ENCODE peak calls at places on chromosomes 4 and X, in five cellular contexts. One of them, this sample, is unnamed.

GRCh38 chr4:123346944-123347343 is 49.7 kb upstream of the SPRY1 start:
- DNase-seq in lung: no peak
- DNase-seq in NB4: no peak
- DNase-seq in lower lobe of right lung: no peak
- DNase-seq in OCI-LY7: no peak
- DNase-seq in this sample: no peak

GRCh38 chr4:10832989-10833635 is 148.5 kb upstream of the CLNK start:
- DNase-seq in lung: no peak
- DNase-seq in NB4: no peak
- DNase-seq in lower lobe of right lung: no peak
- DNase-seq in OCI-LY7: no peak
- DNase-seq in this sample: no peak

GRCh38 chr4:8143392-8144140 is 15.0 kb downstream of the ABLIM2 start:
- DNase-seq in lung: no peak
- DNase-seq in NB4: no peak
- DNase-seq in lower lobe of right lung: no peak
- DNase-seq in OCI-LY7: no peak
- DNase-seq in this sample: no peak

GRCh38 chr4:127055349-127055748 is 577.4 kb upstream of the INTU start:
- DNase-seq in lung: no peak
- DNase-seq in NB4: no peak
- DNase-seq in lower lobe of right lung: no peak
- DNase-seq in OCI-LY7: no peak
- DNase-seq in this sample: no peak

GRCh38 chr4:101221294-101221693 is 126.0 kb downstream of the PPP3CA start:
- DNase-seq in lung: no peak
- DNase-seq in NB4: no peak
- DNase-seq in lower lobe of right lung: no peak
- DNase-seq in OCI-LY7: no peak
- DNase-seq in this sample: no peak

GRCh38 chrX:118189628-118190027 is 73.0 kb upstream of the KLHL13 start:
- DNase-seq in lung: no peak
- DNase-seq in NB4: no peak
- DNase-seq in lower lobe of right lung: no peak
- DNase-seq in OCI-LY7: no peak
- DNase-seq in this sample: no peak

GRCh38 chrX:45435481-45435880 is 234.8 kb upstream of the DIPK2B start:
- DNase-seq in lung: no peak
- DNase-seq in NB4: no peak
- DNase-seq in lower lobe of right lung: no peak
- DNase-seq in OCI-LY7: no peak
- DNase-seq in this sample: no peak

GRCh38 chr4:40630335-40631021 is 814 bp upstream of the RBM47 start:
- DNase-seq in lung: peak
- DNase-seq in NB4: no peak
- DNase-seq in lower lobe of right lung: peak
- DNase-seq in OCI-LY7: peak
- DNase-seq in this sample: peak

GRCh38 chr4:140260227-140260626 is 106.2 kb upstream of the MAML3 start:
- DNase-seq in lung: no peak
- DNase-seq in NB4: no peak
- DNase-seq in lower lobe of right lung: no peak
- DNase-seq in OCI-LY7: no peak
- DNase-seq in this sample: no peak

GRCh38 chrX:74446876-74447275 is 25.6 kb downstream of the SLC16A2 start:
- DNase-seq in lung: no peak
- DNase-seq in NB4: no peak
- DNase-seq in lower lobe of right lung: no peak
- DNase-seq in OCI-LY7: no peak
- DNase-seq in this sample: no peak

GRCh38 chr4:187103351-187103750 is 379.7 kb upstream of the FAT1 start:
- DNase-seq in lung: no peak
- DNase-seq in NB4: no peak
- DNase-seq in lower lobe of right lung: no peak
- DNase-seq in OCI-LY7: peak
- DNase-seq in this sample: no peak

GRCh38 chr4:99755223-99755944 is 61.2 kb upstream of the DAPP1 start:
- DNase-seq in lung: no peak
- DNase-seq in NB4: no peak
- DNase-seq in lower lobe of right lung: no peak
- DNase-seq in OCI-LY7: no peak
- DNase-seq in this sample: no peak

GRCh38 chr4:98148856-98149255 is 5.6 kb upstream of the STPG2 start:
- DNase-seq in lung: no peak
- DNase-seq in NB4: peak
- DNase-seq in lower lobe of right lung: no peak
- DNase-seq in OCI-LY7: no peak
- DNase-seq in this sample: no peak

GRCh38 chr4:69078852-69079251 is 17.4 kb upstream of the UGT2B7 start:
- DNase-seq in lung: no peak
- DNase-seq in NB4: no peak
- DNase-seq in lower lobe of right lung: no peak
- DNase-seq in OCI-LY7: no peak
- DNase-seq in this sample: no peak

DNA sequence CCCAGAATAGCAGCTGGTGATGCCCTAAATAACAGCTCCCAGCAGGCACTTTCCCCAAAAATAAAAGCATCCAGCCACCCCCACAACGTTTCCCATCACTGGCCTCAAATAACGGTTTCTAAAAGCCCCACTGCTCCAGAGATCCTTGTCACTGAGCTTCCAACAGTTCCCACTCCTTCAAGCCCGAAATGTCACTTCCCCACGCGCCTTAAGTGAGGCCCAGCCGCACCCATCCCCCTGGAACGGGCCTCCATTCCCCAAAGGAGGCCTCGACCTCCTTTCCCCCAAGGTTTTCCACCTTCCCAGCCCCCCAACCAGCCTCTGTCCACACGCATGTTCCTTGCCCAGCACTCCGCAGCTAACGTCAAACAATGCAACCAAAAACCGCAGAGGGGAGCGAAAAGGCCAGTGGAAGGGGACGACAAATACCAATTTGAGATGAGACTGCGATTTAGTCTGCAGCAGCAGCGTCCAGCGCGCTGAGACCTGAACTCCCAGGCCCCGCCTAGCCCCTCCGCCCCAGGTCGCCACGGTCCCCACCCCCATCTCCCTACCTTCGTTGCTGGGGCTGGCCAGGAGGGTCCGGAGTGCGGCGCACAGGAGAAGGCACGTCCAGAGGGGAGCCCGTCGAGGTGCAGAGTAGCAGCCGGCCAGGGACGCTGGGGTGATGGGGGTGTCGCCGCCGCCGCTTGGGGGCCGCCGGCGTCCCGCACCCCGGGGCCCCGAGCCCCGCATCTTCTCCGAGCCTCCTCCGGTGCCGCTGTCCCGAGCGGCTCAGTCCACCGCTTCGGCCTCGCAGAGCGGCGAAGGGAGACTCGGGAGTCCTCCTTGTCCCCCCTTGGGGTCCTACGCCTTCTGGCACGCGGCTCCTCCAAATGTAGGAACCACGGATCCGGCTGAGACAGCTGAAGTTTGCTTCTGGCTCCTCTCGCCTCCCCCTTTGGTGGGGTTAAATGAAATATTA is 999 bp downstream of the EPHA5 start:
- DNase-seq in lung: no peak
- DNase-seq in NB4: no peak
- DNase-seq in lower lobe of right lung: peak
- DNase-seq in OCI-LY7: no peak
- DNase-seq in this sample: no peak
- H3K4me3 ChIP-seq in lung: no peak
- H3K4me3 ChIP-seq in NB4: no peak
- H3K4me3 ChIP-seq in lower lobe of right lung: peak
- H3K4me3 ChIP-seq in OCI-LY7: no peak
- H3K4me3 ChIP-seq in this sample: no peak

DNA sequence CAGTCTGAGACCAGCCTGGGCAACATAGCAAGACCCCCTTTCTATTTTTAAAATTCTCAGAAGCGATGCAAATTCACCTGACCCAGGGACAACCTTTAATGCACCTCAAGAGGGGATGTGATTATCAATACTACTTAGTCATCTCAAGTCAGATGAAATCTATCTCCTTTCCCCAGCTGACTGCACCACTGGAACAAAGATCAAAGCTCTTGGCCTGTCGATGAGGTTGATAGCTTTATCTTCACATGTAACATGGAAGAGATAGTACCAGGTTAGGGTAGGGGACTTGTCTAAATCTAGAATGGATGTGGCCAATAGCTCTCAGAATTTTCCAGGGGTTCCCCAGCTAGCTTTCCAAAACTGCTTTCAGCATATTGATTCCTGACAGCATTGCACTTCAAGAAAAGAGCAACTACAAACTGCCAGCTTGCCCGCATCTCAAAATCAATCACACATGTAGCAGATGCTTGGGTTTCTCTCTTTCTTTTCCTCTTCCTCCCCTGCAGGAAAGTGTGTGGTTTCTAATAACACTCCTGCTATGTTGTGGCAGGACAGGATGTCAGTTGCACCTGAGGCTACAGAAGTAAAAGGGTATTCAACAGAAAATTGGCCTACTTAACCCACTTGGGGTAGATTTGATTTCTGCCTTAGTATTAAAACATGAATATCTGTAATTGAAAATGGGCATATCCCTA is 12.2 kb upstream of the TMEM164 start:
- DNase-seq in lung: no peak
- DNase-seq in NB4: no peak
- DNase-seq in lower lobe of right lung: no peak
- DNase-seq in OCI-LY7: no peak
- DNase-seq in this sample: no peak
- TF ChIP-seq CTCF in lung: no peak
- TF ChIP-seq CTCF in NB4: no peak
- TF ChIP-seq CTCF in lower lobe of right lung: no peak
- TF ChIP-seq CTCF in OCI-LY7: no peak
- TF ChIP-seq CTCF in this sample: no peak

DNA sequence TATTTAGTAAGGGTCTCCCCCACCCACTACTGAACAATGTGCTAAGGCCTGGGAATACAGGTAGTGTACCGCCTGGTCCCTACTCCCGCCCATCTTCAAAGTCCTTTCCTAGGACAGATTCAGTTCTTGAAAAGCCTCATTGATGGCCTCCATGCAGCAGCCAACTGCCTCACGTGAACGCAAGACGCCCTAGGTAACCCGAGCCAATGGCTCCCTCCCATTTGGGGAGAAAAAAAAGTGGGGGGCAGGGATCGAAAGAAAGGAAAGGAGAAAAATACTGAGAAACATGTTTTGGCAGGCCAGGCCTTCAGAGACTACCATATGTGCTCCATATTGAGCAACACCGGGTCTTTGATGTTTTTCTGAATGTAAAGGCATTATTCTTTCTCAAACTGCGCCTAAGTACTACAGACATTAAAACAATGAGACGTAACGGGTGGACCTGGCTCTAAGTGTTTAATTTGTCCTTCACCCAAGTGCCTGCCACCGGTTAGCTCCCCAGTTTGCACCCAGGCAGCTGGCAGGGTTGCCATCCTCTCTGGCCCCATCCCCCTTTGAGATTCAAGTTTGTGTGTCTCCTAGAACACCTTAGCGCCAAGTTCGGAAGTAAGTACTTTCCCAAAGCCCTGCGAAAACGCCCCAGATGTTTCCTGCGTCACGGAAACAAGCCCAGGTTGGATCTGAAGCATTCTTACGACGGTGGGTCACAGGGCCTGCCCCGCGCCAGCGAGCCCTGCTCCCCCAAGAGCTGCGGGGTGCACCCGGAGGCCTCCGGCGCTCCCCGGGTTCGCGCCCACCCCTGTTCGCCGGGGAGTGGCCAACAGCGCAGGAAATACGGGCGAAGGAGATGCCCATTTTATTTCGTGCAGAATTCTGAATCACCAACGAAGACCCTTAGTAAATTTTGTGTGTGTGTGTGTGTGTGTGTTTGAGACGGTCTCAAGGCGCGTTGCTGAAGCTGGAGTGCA is 30.2 kb downstream of the HAND2 start:
- DNase-seq in lung: no peak
- DNase-seq in NB4: no peak
- DNase-seq in lower lobe of right lung: no peak
- DNase-seq in OCI-LY7: no peak
- DNase-seq in this sample: no peak
- H3K4me3 ChIP-seq in lung: no peak
- H3K4me3 ChIP-seq in NB4: no peak
- H3K4me3 ChIP-seq in lower lobe of right lung: no peak
- H3K4me3 ChIP-seq in OCI-LY7: no peak
- H3K4me3 ChIP-seq in this sample: no peak

GRCh38 chr4:58553679-58554078 is 1443.5 kb upstream of the IGFBP7 start:
- DNase-seq in lung: no peak
- DNase-seq in NB4: no peak
- DNase-seq in lower lobe of right lung: no peak
- DNase-seq in OCI-LY7: no peak
- DNase-seq in this sample: no peak
- TF ChIP-seq CTCF in lung: no peak
- TF ChIP-seq CTCF in NB4: no peak
- TF ChIP-seq CTCF in lower lobe of right lung: no peak
- TF ChIP-seq CTCF in OCI-LY7: no peak
- TF ChIP-seq CTCF in this sample: no peak

GRCh38 chr4:3465698-3466671 is 2.9 kb downstream of the DOK7 start:
- DNase-seq in lung: no peak
- DNase-seq in NB4: no peak
- DNase-seq in lower lobe of right lung: no peak
- DNase-seq in OCI-LY7: no peak
- DNase-seq in this sample: no peak
- H3K4me3 ChIP-seq in lung: no peak
- H3K4me3 ChIP-seq in NB4: no peak
- H3K4me3 ChIP-seq in lower lobe of right lung: no peak
- H3K4me3 ChIP-seq in OCI-LY7: no peak
- H3K4me3 ChIP-seq in this sample: no peak

GRCh38 chr4:110514889-110515479 is 39.0 kb downstream of the ENPEP start:
- DNase-seq in lung: no peak
- DNase-seq in NB4: peak
- DNase-seq in lower lobe of right lung: no peak
- DNase-seq in OCI-LY7: peak
- DNase-seq in this sample: no peak
- TF ChIP-seq CTCF in lung: peak
- TF ChIP-seq CTCF in NB4: peak
- TF ChIP-seq CTCF in lower lobe of right lung: peak
- TF ChIP-seq CTCF in OCI-LY7: peak
- TF ChIP-seq CTCF in this sample: peak

DNA sequence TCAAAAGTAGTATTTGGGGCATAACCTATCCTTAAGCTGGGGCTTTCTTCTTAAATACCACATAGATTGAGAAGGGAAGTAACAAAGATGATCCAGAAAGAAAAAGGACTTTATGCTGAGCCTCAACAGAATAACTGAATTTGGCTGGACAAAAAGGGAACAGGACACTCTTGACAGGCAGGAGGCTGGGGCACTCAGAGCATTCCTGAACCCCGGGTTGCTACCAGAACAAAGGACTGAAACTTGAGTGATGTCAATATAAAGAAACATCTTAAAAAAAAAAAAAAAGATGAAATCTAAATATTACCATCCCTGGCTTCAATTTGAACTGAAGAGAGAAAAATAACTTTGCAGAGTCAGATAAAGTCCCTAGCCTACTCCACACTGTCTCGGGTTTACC is 23.9 kb downstream of the RELL1 start:
- DNase-seq in lung: no peak
- DNase-seq in NB4: no peak
- DNase-seq in lower lobe of right lung: no peak
- DNase-seq in OCI-LY7: no peak
- DNase-seq in this sample: no peak
- H3K4me3 ChIP-seq in lung: no peak
- H3K4me3 ChIP-seq in NB4: no peak
- H3K4me3 ChIP-seq in lower lobe of right lung: no peak
- H3K4me3 ChIP-seq in OCI-LY7: no peak
- H3K4me3 ChIP-seq in this sample: no peak

This sample was measured in GM12864.